ENCODE peak calls at places on chromosome 13, in four cellular contexts. One of them, this sample, is unnamed. For H3K9me3, the result is how much of the 10 kb centered on the place peaks cover.

GRCh38 chr13:62653371-62653770 is 1237.7 kb upstream of the PCDH20 start:
- DNase-seq in ascending aorta: no peak
- DNase-seq in left lung: no peak
- DNase-seq in endothelial cell of umbilical vein: no peak
- DNase-seq in this sample: no peak

GRCh38 chr13:46171223-46171622 is 10.8 kb downstream of the LCP1 start:
- DNase-seq in endothelial cell of umbilical vein: no peak
- DNase-seq in left lung: no peak
- DNase-seq in ascending aorta: no peak
- DNase-seq in this sample: no peak

GRCh38 chr13:29946093-29946492 is 95.7 kb upstream of the UBL3 start:
- DNase-seq in ascending aorta: peak
- DNase-seq in endothelial cell of umbilical vein: no peak
- DNase-seq in left lung: no peak
- DNase-seq in this sample: no peak

GRCh38 chr13:100636441-100636840 is 38.2 kb downstream of the TMTC4 start:
- DNase-seq in endothelial cell of umbilical vein: no peak
- DNase-seq in left lung: no peak
- DNase-seq in ascending aorta: no peak
- DNase-seq in this sample: no peak

GRCh38 chr13:23180711-23181110 is at the start of gene SGCG:
- DNase-seq in left lung: no peak
- DNase-seq in ascending aorta: no peak
- DNase-seq in endothelial cell of umbilical vein: no peak
- DNase-seq in this sample: no peak

GRCh38 chr13:31930901-31931522 is 100.6 kb upstream of the FRY start:
- DNase-seq in left lung: no peak
- DNase-seq in endothelial cell of umbilical vein: no peak
- DNase-seq in ascending aorta: no peak
- DNase-seq in this sample: no peak

GRCh38 chr13:50225188-50226155 is 210.2 kb downstream of the KCNRG start:
- DNase-seq in ascending aorta: no peak
- DNase-seq in left lung: no peak
- DNase-seq in endothelial cell of umbilical vein: no peak
- DNase-seq in this sample: no peak

GRCh38 chr13:78599911-78600310 is 3.4 kb downstream of the POU4F1 start:
- DNase-seq in left lung: no peak
- DNase-seq in endothelial cell of umbilical vein: no peak
- DNase-seq in ascending aorta: no peak
- DNase-seq in this sample: no peak

GRCh38 chr13:24834902-24835510 is 71.0 kb downstream of the RNF17 start:
- DNase-seq in left lung: no peak
- DNase-seq in endothelial cell of umbilical vein: no peak
- DNase-seq in ascending aorta: no peak
- DNase-seq in this sample: no peak

GRCh38 chr13:44403720-44404063 is 30.1 kb downstream of the SERP2 start:
- DNase-seq in ascending aorta: peak
- DNase-seq in endothelial cell of umbilical vein: no peak
- DNase-seq in left lung: no peak
- DNase-seq in this sample: no peak

GRCh38 chr13:106348032-106348431 is 187.4 kb downstream of the EFNB2 start:
- DNase-seq in left lung: no peak
- DNase-seq in ascending aorta: no peak
- DNase-seq in endothelial cell of umbilical vein: peak
- DNase-seq in this sample: no peak

GRCh38 chr13:27170521-27171243 is 929 bp downstream of the USP12 start:
- DNase-seq in left lung: peak
- DNase-seq in ascending aorta: peak
- DNase-seq in endothelial cell of umbilical vein: peak
- DNase-seq in this sample: peak

GRCh38 chr13:44969858-44970484 is 19.3 kb downstream of the NUFIP1 start:
- DNase-seq in left lung: no peak
- DNase-seq in ascending aorta: no peak
- DNase-seq in endothelial cell of umbilical vein: peak
- DNase-seq in this sample: no peak

GRCh38 chr13:50511877-50512332 is 331.6 kb downstream of the DLEU7 start:
- DNase-seq in ascending aorta: no peak
- DNase-seq in left lung: no peak
- DNase-seq in endothelial cell of umbilical vein: no peak
- DNase-seq in this sample: no peak

GRCh38 chr13:53336441-53337160 is 308.0 kb downstream of the OLFM4 start:
- DNase-seq in left lung: no peak
- DNase-seq in endothelial cell of umbilical vein: no peak
- DNase-seq in ascending aorta: no peak
- DNase-seq in this sample: no peak

GRCh38 chr13:31328549-31329229 is 128.9 kb downstream of the B3GLCT start:
- DNase-seq in left lung: no peak
- DNase-seq in endothelial cell of umbilical vein: no peak
- DNase-seq in ascending aorta: no peak
- DNase-seq in this sample: no peak

GRCh38 chr13:101749584-101749983 is 297.1 kb downstream of the ITGBL1 start:
- DNase-seq in ascending aorta: no peak
- DNase-seq in left lung: no peak
- DNase-seq in endothelial cell of umbilical vein: no peak
- DNase-seq in this sample: no peak

GRCh38 chr13:46339035-46339666 is 47.9 kb downstream of the RUBCNL start:
- DNase-seq in endothelial cell of umbilical vein: no peak
- DNase-seq in ascending aorta: no peak
- DNase-seq in left lung: no peak
- DNase-seq in this sample: no peak

GRCh38 chr13:22114630-22115311 is 443.9 kb downstream of the FGF9 start:
- DNase-seq in ascending aorta: no peak
- DNase-seq in left lung: no peak
- DNase-seq in endothelial cell of umbilical vein: no peak
- DNase-seq in this sample: no peak

GRCh38 chr13:41059896-41060722 is 1.2 kb upstream of the WBP4 start:
- DNase-seq in left lung: peak
- DNase-seq in endothelial cell of umbilical vein: peak
- DNase-seq in ascending aorta: peak
- DNase-seq in this sample: peak

GRCh38 chr13:42334329-42334706 is 62.4 kb downstream of the AKAP11 start:
- DNase-seq in endothelial cell of umbilical vein: no peak
- DNase-seq in left lung: no peak
- DNase-seq in ascending aorta: no peak
- DNase-seq in this sample: no peak

GRCh38 chr13:105979131-105979530 is 556.3 kb downstream of the EFNB2 start:
- DNase-seq in ascending aorta: no peak
- DNase-seq in endothelial cell of umbilical vein: no peak
- DNase-seq in left lung: no peak
- DNase-seq in this sample: no peak

GRCh38 chr13:45142440-45143345 is 22.4 kb downstream of the GTF2F2 start:
- DNase-seq in endothelial cell of umbilical vein: peak
- DNase-seq in left lung: no peak
- DNase-seq in ascending aorta: no peak
- DNase-seq in this sample: no peak

GRCh38 chr13:45809810-45810394 is 41.7 kb downstream of the SIAH3 start:
- DNase-seq in endothelial cell of umbilical vein: no peak
- DNase-seq in ascending aorta: peak
- DNase-seq in left lung: no peak
- DNase-seq in this sample: no peak

GRCh38 chr13:93624371-93624777 is 397.8 kb downstream of the GPC6 start:
- DNase-seq in ascending aorta: no peak
- DNase-seq in left lung: no peak
- DNase-seq in endothelial cell of umbilical vein: no peak
- DNase-seq in this sample: no peak

GRCh38 chr13:102951808-102952207 is 106.0 kb downstream of the ERCC5 start:
- DNase-seq in left lung: no peak
- DNase-seq in ascending aorta: no peak
- DNase-seq in endothelial cell of umbilical vein: no peak
- DNase-seq in this sample: no peak

GRCh38 chr13:66265446-66265845 is 964.7 kb downstream of the PCDH9 start:
- DNase-seq in left lung: no peak
- DNase-seq in endothelial cell of umbilical vein: no peak
- DNase-seq in ascending aorta: no peak
- DNase-seq in this sample: no peak

GRCh38 chr13:78067290-78067689 is 148.7 kb upstream of the EDNRB start:
- DNase-seq in left lung: no peak
- DNase-seq in endothelial cell of umbilical vein: no peak
- DNase-seq in ascending aorta: no peak
- DNase-seq in this sample: no peak

GRCh38 chr13:107370036-107370785 is 802.3 kb upstream of the ARGLU1 start:
- DNase-seq in endothelial cell of umbilical vein: peak
- DNase-seq in left lung: no peak
- DNase-seq in ascending aorta: no peak
- DNase-seq in this sample: no peak

GRCh38 chr13:101868585-101869469 is 416.4 kb downstream of the ITGBL1 start:
- DNase-seq in ascending aorta: no peak
- DNase-seq in endothelial cell of umbilical vein: no peak
- DNase-seq in left lung: no peak
- DNase-seq in this sample: no peak

GRCh38 chr13:62033932-62034331 is 618.3 kb upstream of the PCDH20 start:
- DNase-seq in left lung: no peak
- DNase-seq in ascending aorta: no peak
- DNase-seq in endothelial cell of umbilical vein: no peak
- DNase-seq in this sample: no peak

GRCh38 chr13:34578471-34578870 is 363.6 kb upstream of the NBEA start:
- DNase-seq in endothelial cell of umbilical vein: no peak
- DNase-seq in left lung: no peak
- DNase-seq in ascending aorta: no peak
- DNase-seq in this sample: no peak

GRCh38 chr13:50911051-50911690 is 1.6 kb downstream of the RNASEH2B start:
- DNase-seq in endothelial cell of umbilical vein: peak
- DNase-seq in ascending aorta: no peak
- DNase-seq in left lung: no peak
- DNase-seq in this sample: no peak

GRCh38 chr13:33263976-33264619 is 21.5 kb downstream of the STARD13 start:
- DNase-seq in left lung: no peak
- DNase-seq in endothelial cell of umbilical vein: no peak
- DNase-seq in ascending aorta: no peak
- DNase-seq in this sample: no peak

GRCh38 chr13:77506874-77507273 is 28.6 kb upstream of the SCEL start:
- DNase-seq in left lung: no peak
- DNase-seq in ascending aorta: no peak
- DNase-seq in endothelial cell of umbilical vein: peak
- DNase-seq in this sample: no peak

DNA sequence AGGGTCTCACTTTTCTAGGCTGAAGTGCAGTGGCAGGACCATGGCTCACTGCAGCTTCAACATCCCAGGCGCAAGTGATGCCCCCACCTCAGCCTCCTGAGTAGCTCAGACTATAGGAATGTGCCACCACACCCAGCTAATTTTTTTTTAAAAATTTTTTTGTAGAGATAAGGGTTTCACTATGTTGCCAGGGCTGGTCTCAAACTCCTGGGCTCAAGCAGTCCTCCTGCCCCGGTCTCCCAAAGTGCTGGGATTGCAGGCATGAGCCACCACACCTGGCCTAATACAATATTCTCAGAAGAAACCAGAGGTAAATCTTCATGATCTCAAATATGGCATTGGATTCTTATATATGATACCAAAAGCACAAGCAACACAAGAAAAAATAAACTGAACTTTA is 47.7 kb downstream of the FLT1 start:
- DNase-seq in endothelial cell of umbilical vein: no peak
- DNase-seq in ascending aorta: no peak
- DNase-seq in left lung: no peak
- DNase-seq in this sample: no peak
- H3K9me3 ChIP-seq in endothelial cell of umbilical vein: under half
- H3K9me3 ChIP-seq in ascending aorta: under half
- H3K9me3 ChIP-seq in left lung: under half
- H3K9me3 ChIP-seq in this sample: under half

DNA sequence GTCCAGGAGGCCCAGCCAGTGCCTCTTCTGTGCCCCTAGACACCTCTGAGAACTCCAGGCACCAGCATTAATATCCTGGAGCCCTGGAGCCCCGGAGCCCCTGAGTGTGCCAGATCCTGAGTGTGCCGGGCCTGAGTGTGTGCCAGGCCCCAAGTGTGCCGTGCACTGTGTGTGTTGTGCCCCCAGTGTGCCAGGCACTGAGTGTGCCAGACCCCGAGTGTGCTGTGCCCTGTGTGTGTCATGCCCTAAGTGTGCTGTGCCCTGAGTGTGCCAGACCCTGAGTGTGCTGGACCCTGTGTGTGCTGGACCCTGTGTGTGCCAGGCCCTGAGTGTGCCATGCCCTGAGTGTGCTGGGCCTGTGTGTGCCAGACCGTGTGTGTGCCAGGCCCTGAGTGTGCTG is 54.1 kb downstream of the C13orf46 start:
- DNase-seq in left lung: no peak
- DNase-seq in endothelial cell of umbilical vein: no peak
- DNase-seq in ascending aorta: no peak
- DNase-seq in this sample: peak
- H3K9me3 ChIP-seq in left lung: under half
- H3K9me3 ChIP-seq in endothelial cell of umbilical vein: under half
- H3K9me3 ChIP-seq in ascending aorta: under half
- H3K9me3 ChIP-seq in this sample: under half

GRCh38 chr13:19060311-19061002 is 121.2 kb downstream of the TUBA3C start:
- DNase-seq in ascending aorta: no peak
- DNase-seq in endothelial cell of umbilical vein: no peak
- DNase-seq in left lung: peak
- DNase-seq in this sample: no peak

GRCh38 chr13:19062801-19063200 is 118.8 kb downstream of the TUBA3C start:
- DNase-seq in ascending aorta: no peak
- DNase-seq in endothelial cell of umbilical vein: no peak
- DNase-seq in left lung: peak
- DNase-seq in this sample: no peak

GRCh38 chr13:19062019-19062646 is 119.5 kb downstream of the TUBA3C start:
- DNase-seq in ascending aorta: no peak
- DNase-seq in endothelial cell of umbilical vein: no peak
- DNase-seq in left lung: peak
- DNase-seq in this sample: no peak

GRCh38 chr13:19058566-19058965 is 123.1 kb downstream of the TUBA3C start:
- DNase-seq in ascending aorta: no peak
- DNase-seq in endothelial cell of umbilical vein: no peak
- DNase-seq in left lung: peak
- DNase-seq in this sample: no peak

DNA sequence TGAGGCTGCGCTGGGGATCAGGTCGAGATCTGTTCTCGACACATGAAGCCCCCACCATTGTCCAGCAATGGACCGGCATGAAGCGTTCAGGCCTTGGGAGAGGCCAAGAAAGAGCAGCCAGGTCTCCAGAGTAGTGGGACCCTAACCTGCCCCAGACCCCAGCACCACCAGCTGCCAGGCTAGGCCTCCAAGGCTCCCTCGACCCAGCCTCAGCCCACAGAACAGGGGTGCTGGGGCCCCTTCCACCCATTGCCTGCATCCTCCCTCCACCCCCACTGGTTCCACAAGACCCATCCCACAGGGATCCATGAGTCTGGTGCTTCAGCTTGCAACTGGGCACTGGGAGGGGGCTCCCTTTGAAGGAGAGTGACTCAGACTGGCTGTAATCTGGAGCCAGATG is 120.3 kb downstream of the TUBA3C start:
- DNase-seq in endothelial cell of umbilical vein: no peak
- DNase-seq in ascending aorta: no peak
- DNase-seq in left lung: peak
- DNase-seq in this sample: no peak
- H3K9me3 ChIP-seq in endothelial cell of umbilical vein: under half
- H3K9me3 ChIP-seq in ascending aorta: under half
- H3K9me3 ChIP-seq in left lung: under half
- H3K9me3 ChIP-seq in this sample: under half

DNA sequence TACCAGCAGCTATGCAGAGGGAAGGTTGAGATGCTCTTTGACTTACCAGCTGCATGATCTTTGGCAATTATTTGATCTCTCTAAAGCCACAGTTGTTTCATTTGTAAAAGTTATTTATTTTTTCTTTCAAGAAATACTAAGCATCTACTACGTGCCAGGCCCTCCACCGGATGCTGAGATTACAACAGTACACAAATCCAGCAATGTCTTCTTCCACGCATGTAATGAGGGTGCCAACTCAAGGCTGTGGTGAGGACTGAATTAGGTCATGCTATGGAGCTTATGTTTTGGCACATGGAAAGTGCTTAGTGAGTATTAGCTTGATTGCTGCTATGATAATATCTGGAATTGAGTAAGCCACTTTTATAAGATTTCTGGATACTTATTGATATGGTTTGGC is 358.2 kb downstream of the IRS2 start:
- DNase-seq in left lung: no peak
- DNase-seq in ascending aorta: no peak
- DNase-seq in endothelial cell of umbilical vein: no peak
- DNase-seq in this sample: no peak
- H3K9me3 ChIP-seq in left lung: under half
- H3K9me3 ChIP-seq in ascending aorta: under half
- H3K9me3 ChIP-seq in endothelial cell of umbilical vein: under half
- H3K9me3 ChIP-seq in this sample: under half